ENCODE peak calls at places on chromosomes 1 and 21, in nine cellular contexts. One of them, this sample, is unnamed.

GRCh38 chr1:176694713-176695112 is 231.7 kb downstream of the PAPPA2 start:
- DNase-seq in HTR-8/SVneo: no peak
- DNase-seq in amniotic stem cell: no peak
- DNase-seq in stimulated activated CD8-positive, alpha-beta memory T cell treated with anti-CD3 and anti-CD28 coated beads, Interleukin-4, amount 100 ng/mL, for 1 hour: no peak
- DNase-seq in activated CD4-positive, alpha-beta T cell treated with anti-CD3 and anti-CD28 coated beads for 36 hours: no peak
- DNase-seq in esophagus squamous epithelium: no peak
- DNase-seq in stimulated activated naive CD8-positive, alpha-beta T cell treated with anti-CD3 and anti-CD28 coated beads, Interleukin-15, amount 100 ng/mL, for 72 hours: no peak
- DNase-seq in germinal center: no peak
- DNase-seq in T-helper 1 cell: no peak
- DNase-seq in this sample: no peak

GRCh38 chr1:176858421-176858916 is 306.0 kb downstream of the ASTN1 start:
- DNase-seq in HTR-8/SVneo: no peak
- DNase-seq in amniotic stem cell: no peak
- DNase-seq in stimulated activated CD8-positive, alpha-beta memory T cell treated with anti-CD3 and anti-CD28 coated beads, Interleukin-4, amount 100 ng/mL, for 1 hour: no peak
- DNase-seq in activated CD4-positive, alpha-beta T cell treated with anti-CD3 and anti-CD28 coated beads for 36 hours: no peak
- DNase-seq in esophagus squamous epithelium: no peak
- DNase-seq in stimulated activated naive CD8-positive, alpha-beta T cell treated with anti-CD3 and anti-CD28 coated beads, Interleukin-15, amount 100 ng/mL, for 72 hours: no peak
- DNase-seq in germinal center: no peak
- DNase-seq in T-helper 1 cell: no peak
- DNase-seq in this sample: no peak

GRCh38 chr1:184300446-184300845 is 86.4 kb upstream of the C1orf21 start:
- DNase-seq in HTR-8/SVneo: no peak
- DNase-seq in amniotic stem cell: no peak
- DNase-seq in stimulated activated CD8-positive, alpha-beta memory T cell treated with anti-CD3 and anti-CD28 coated beads, Interleukin-4, amount 100 ng/mL, for 1 hour: no peak
- DNase-seq in activated CD4-positive, alpha-beta T cell treated with anti-CD3 and anti-CD28 coated beads for 36 hours: no peak
- DNase-seq in esophagus squamous epithelium: no peak
- DNase-seq in stimulated activated naive CD8-positive, alpha-beta T cell treated with anti-CD3 and anti-CD28 coated beads, Interleukin-15, amount 100 ng/mL, for 72 hours: no peak
- DNase-seq in germinal center: no peak
- DNase-seq in T-helper 1 cell: no peak
- DNase-seq in this sample: no peak

GRCh38 chr1:224169876-224170275 is 13.2 kb upstream of the DEGS1 start:
- DNase-seq in HTR-8/SVneo: no peak
- DNase-seq in amniotic stem cell: no peak
- DNase-seq in stimulated activated CD8-positive, alpha-beta memory T cell treated with anti-CD3 and anti-CD28 coated beads, Interleukin-4, amount 100 ng/mL, for 1 hour: no peak
- DNase-seq in activated CD4-positive, alpha-beta T cell treated with anti-CD3 and anti-CD28 coated beads for 36 hours: no peak
- DNase-seq in esophagus squamous epithelium: no peak
- DNase-seq in stimulated activated naive CD8-positive, alpha-beta T cell treated with anti-CD3 and anti-CD28 coated beads, Interleukin-15, amount 100 ng/mL, for 72 hours: no peak
- DNase-seq in germinal center: no peak
- DNase-seq in T-helper 1 cell: no peak
- DNase-seq in this sample: no peak

GRCh38 chr1:10969267-10969970 is 43.0 kb upstream of the TARDBP start:
- DNase-seq in HTR-8/SVneo: no peak
- DNase-seq in amniotic stem cell: no peak
- DNase-seq in stimulated activated CD8-positive, alpha-beta memory T cell treated with anti-CD3 and anti-CD28 coated beads, Interleukin-4, amount 100 ng/mL, for 1 hour: no peak
- DNase-seq in activated CD4-positive, alpha-beta T cell treated with anti-CD3 and anti-CD28 coated beads for 36 hours: no peak
- DNase-seq in esophagus squamous epithelium: no peak
- DNase-seq in stimulated activated naive CD8-positive, alpha-beta T cell treated with anti-CD3 and anti-CD28 coated beads, Interleukin-15, amount 100 ng/mL, for 72 hours: no peak
- DNase-seq in germinal center: no peak
- DNase-seq in T-helper 1 cell: no peak
- DNase-seq in this sample: no peak

GRCh38 chr1:44811714-44812151 is 3.4 kb downstream of the BTBD19 start:
- DNase-seq in HTR-8/SVneo: no peak
- DNase-seq in amniotic stem cell: peak; percentile 68
- DNase-seq in stimulated activated CD8-positive, alpha-beta memory T cell treated with anti-CD3 and anti-CD28 coated beads, Interleukin-4, amount 100 ng/mL, for 1 hour: no peak
- DNase-seq in activated CD4-positive, alpha-beta T cell treated with anti-CD3 and anti-CD28 coated beads for 36 hours: peak; percentile 45
- DNase-seq in esophagus squamous epithelium: no peak
- DNase-seq in stimulated activated naive CD8-positive, alpha-beta T cell treated with anti-CD3 and anti-CD28 coated beads, Interleukin-15, amount 100 ng/mL, for 72 hours: no peak
- DNase-seq in germinal center: no peak
- DNase-seq in T-helper 1 cell: no peak
- DNase-seq in this sample: no peak

GRCh38 chr1:214546886-214547641 is 4.3 kb downstream of the PTPN14 start:
- DNase-seq in HTR-8/SVneo: no peak
- DNase-seq in amniotic stem cell: no peak
- DNase-seq in stimulated activated CD8-positive, alpha-beta memory T cell treated with anti-CD3 and anti-CD28 coated beads, Interleukin-4, amount 100 ng/mL, for 1 hour: no peak
- DNase-seq in activated CD4-positive, alpha-beta T cell treated with anti-CD3 and anti-CD28 coated beads for 36 hours: no peak
- DNase-seq in esophagus squamous epithelium: no peak
- DNase-seq in stimulated activated naive CD8-positive, alpha-beta T cell treated with anti-CD3 and anti-CD28 coated beads, Interleukin-15, amount 100 ng/mL, for 72 hours: no peak
- DNase-seq in germinal center: no peak
- DNase-seq in T-helper 1 cell: no peak
- DNase-seq in this sample: no peak

GRCh38 chr1:91803847-91804545 is 82.0 kb downstream of the TGFBR3 start:
- DNase-seq in HTR-8/SVneo: no peak
- DNase-seq in amniotic stem cell: no peak
- DNase-seq in stimulated activated CD8-positive, alpha-beta memory T cell treated with anti-CD3 and anti-CD28 coated beads, Interleukin-4, amount 100 ng/mL, for 1 hour: peak; percentile 28
- DNase-seq in activated CD4-positive, alpha-beta T cell treated with anti-CD3 and anti-CD28 coated beads for 36 hours: peak; percentile 86
- DNase-seq in esophagus squamous epithelium: no peak
- DNase-seq in stimulated activated naive CD8-positive, alpha-beta T cell treated with anti-CD3 and anti-CD28 coated beads, Interleukin-15, amount 100 ng/mL, for 72 hours: peak; percentile 77
- DNase-seq in germinal center: peak; percentile 37
- DNase-seq in T-helper 1 cell: peak; percentile 41
- DNase-seq in this sample: no peak

GRCh38 chr1:108889706-108890105 is 12.9 kb downstream of the GPSM2 start:
- DNase-seq in HTR-8/SVneo: no peak
- DNase-seq in amniotic stem cell: no peak
- DNase-seq in stimulated activated CD8-positive, alpha-beta memory T cell treated with anti-CD3 and anti-CD28 coated beads, Interleukin-4, amount 100 ng/mL, for 1 hour: no peak
- DNase-seq in activated CD4-positive, alpha-beta T cell treated with anti-CD3 and anti-CD28 coated beads for 36 hours: no peak
- DNase-seq in esophagus squamous epithelium: no peak
- DNase-seq in stimulated activated naive CD8-positive, alpha-beta T cell treated with anti-CD3 and anti-CD28 coated beads, Interleukin-15, amount 100 ng/mL, for 72 hours: no peak
- DNase-seq in germinal center: no peak
- DNase-seq in T-helper 1 cell: no peak
- DNase-seq in this sample: no peak

GRCh38 chr1:228211091-228211870 is 3.4 kb downstream of the OBSCN start:
- DNase-seq in HTR-8/SVneo: no peak
- DNase-seq in amniotic stem cell: no peak
- DNase-seq in stimulated activated CD8-positive, alpha-beta memory T cell treated with anti-CD3 and anti-CD28 coated beads, Interleukin-4, amount 100 ng/mL, for 1 hour: no peak
- DNase-seq in activated CD4-positive, alpha-beta T cell treated with anti-CD3 and anti-CD28 coated beads for 36 hours: peak; percentile 14
- DNase-seq in esophagus squamous epithelium: no peak
- DNase-seq in stimulated activated naive CD8-positive, alpha-beta T cell treated with anti-CD3 and anti-CD28 coated beads, Interleukin-15, amount 100 ng/mL, for 72 hours: no peak
- DNase-seq in germinal center: no peak
- DNase-seq in T-helper 1 cell: no peak
- DNase-seq in this sample: no peak

GRCh38 chr1:157878059-157878458 is 36.5 kb upstream of the CD5L start:
- DNase-seq in HTR-8/SVneo: peak; percentile 6
- DNase-seq in amniotic stem cell: no peak
- DNase-seq in stimulated activated CD8-positive, alpha-beta memory T cell treated with anti-CD3 and anti-CD28 coated beads, Interleukin-4, amount 100 ng/mL, for 1 hour: no peak
- DNase-seq in activated CD4-positive, alpha-beta T cell treated with anti-CD3 and anti-CD28 coated beads for 36 hours: no peak
- DNase-seq in esophagus squamous epithelium: no peak
- DNase-seq in stimulated activated naive CD8-positive, alpha-beta T cell treated with anti-CD3 and anti-CD28 coated beads, Interleukin-15, amount 100 ng/mL, for 72 hours: no peak
- DNase-seq in germinal center: peak; percentile 14
- DNase-seq in T-helper 1 cell: no peak
- DNase-seq in this sample: no peak

GRCh38 chr1:28296401-28297220 is 32.2 kb upstream of the MED18 start:
- DNase-seq in HTR-8/SVneo: peak; percentile 68
- DNase-seq in amniotic stem cell: no peak
- DNase-seq in stimulated activated CD8-positive, alpha-beta memory T cell treated with anti-CD3 and anti-CD28 coated beads, Interleukin-4, amount 100 ng/mL, for 1 hour: no peak
- DNase-seq in activated CD4-positive, alpha-beta T cell treated with anti-CD3 and anti-CD28 coated beads for 36 hours: no peak
- DNase-seq in esophagus squamous epithelium: no peak
- DNase-seq in stimulated activated naive CD8-positive, alpha-beta T cell treated with anti-CD3 and anti-CD28 coated beads, Interleukin-15, amount 100 ng/mL, for 72 hours: no peak
- DNase-seq in germinal center: no peak
- DNase-seq in T-helper 1 cell: no peak
- DNase-seq in this sample: no peak

GRCh38 chr21:17370263-17370662 is 142.6 kb upstream of the CXADR start:
- DNase-seq in HTR-8/SVneo: no peak
- DNase-seq in amniotic stem cell: no peak
- DNase-seq in stimulated activated CD8-positive, alpha-beta memory T cell treated with anti-CD3 and anti-CD28 coated beads, Interleukin-4, amount 100 ng/mL, for 1 hour: no peak
- DNase-seq in activated CD4-positive, alpha-beta T cell treated with anti-CD3 and anti-CD28 coated beads for 36 hours: no peak
- DNase-seq in esophagus squamous epithelium: no peak
- DNase-seq in stimulated activated naive CD8-positive, alpha-beta T cell treated with anti-CD3 and anti-CD28 coated beads, Interleukin-15, amount 100 ng/mL, for 72 hours: no peak
- DNase-seq in germinal center: no peak
- DNase-seq in T-helper 1 cell: no peak
- DNase-seq in this sample: no peak

GRCh38 chr1:205375816-205376545 is 19.3 kb upstream of the KLHDC8A start:
- DNase-seq in HTR-8/SVneo: peak; percentile 54
- DNase-seq in amniotic stem cell: peak; percentile 46
- DNase-seq in stimulated activated CD8-positive, alpha-beta memory T cell treated with anti-CD3 and anti-CD28 coated beads, Interleukin-4, amount 100 ng/mL, for 1 hour: no peak
- DNase-seq in activated CD4-positive, alpha-beta T cell treated with anti-CD3 and anti-CD28 coated beads for 36 hours: no peak
- DNase-seq in esophagus squamous epithelium: no peak
- DNase-seq in stimulated activated naive CD8-positive, alpha-beta T cell treated with anti-CD3 and anti-CD28 coated beads, Interleukin-15, amount 100 ng/mL, for 72 hours: no peak
- DNase-seq in germinal center: no peak
- DNase-seq in T-helper 1 cell: no peak
- DNase-seq in this sample: no peak